ENCODE peak calls at places on chromosomes 12 and 14, in five cellular contexts. One of them, this sample, is unnamed.

GRCh38 chr12:92363295-92364146 is 217.9 kb upstream of the BTG1 start:
- DNase-seq in lower lobe of right lung: peak
- DNase-seq in stomach: no peak
- DNase-seq in HepG2: no peak
- DNase-seq in Peyer's patch: peak
- DNase-seq in this sample: no peak

GRCh38 chr14:67392123-67392522 is 19.8 kb downstream of the PLEK2 start:
- DNase-seq in lower lobe of right lung: no peak
- DNase-seq in stomach: no peak
- DNase-seq in HepG2: no peak
- DNase-seq in Peyer's patch: no peak
- DNase-seq in this sample: no peak

GRCh38 chr12:57476162-57476992 is 3.3 kb downstream of the ARHGAP9 start:
- DNase-seq in lower lobe of right lung: peak
- DNase-seq in stomach: peak
- DNase-seq in HepG2: no peak
- DNase-seq in Peyer's patch: peak
- DNase-seq in this sample: no peak

GRCh38 chr14:64628940-64629403 is 75.3 kb upstream of the PLEKHG3 start:
- DNase-seq in lower lobe of right lung: no peak
- DNase-seq in stomach: no peak
- DNase-seq in HepG2: no peak
- DNase-seq in Peyer's patch: no peak
- DNase-seq in this sample: no peak

GRCh38 chr12:112978163-112979081 is at the start of gene OAS2:
- DNase-seq in lower lobe of right lung: peak
- DNase-seq in stomach: peak
- DNase-seq in HepG2: peak
- DNase-seq in Peyer's patch: peak
- DNase-seq in this sample: peak

GRCh38 chr14:90700928-90701776 is 115.1 kb downstream of the TTC7B start:
- DNase-seq in lower lobe of right lung: no peak
- DNase-seq in stomach: no peak
- DNase-seq in HepG2: no peak
- DNase-seq in Peyer's patch: no peak
- DNase-seq in this sample: no peak

GRCh38 chr12:33304176-33304575 is 135.4 kb downstream of the SYT10 start:
- DNase-seq in lower lobe of right lung: no peak
- DNase-seq in stomach: no peak
- DNase-seq in HepG2: no peak
- DNase-seq in Peyer's patch: no peak
- DNase-seq in this sample: no peak

GRCh38 chr14:78327426-78328210 is 157.4 kb downstream of the NRXN3 start:
- DNase-seq in lower lobe of right lung: no peak
- DNase-seq in stomach: no peak
- DNase-seq in HepG2: no peak
- DNase-seq in Peyer's patch: no peak
- DNase-seq in this sample: no peak

GRCh38 chr12:27696293-27696652 is at the start of gene REP15:
- DNase-seq in lower lobe of right lung: no peak
- DNase-seq in stomach: no peak
- DNase-seq in HepG2: peak
- DNase-seq in Peyer's patch: no peak
- DNase-seq in this sample: no peak

GRCh38 chr12:5794156-5794555 is 150.9 kb downstream of the ANO2 start:
- DNase-seq in lower lobe of right lung: no peak
- DNase-seq in stomach: peak
- DNase-seq in HepG2: no peak
- DNase-seq in Peyer's patch: no peak
- DNase-seq in this sample: no peak

GRCh38 chr12:104460973-104461693 is 4.4 kb downstream of the CHST11 start:
- DNase-seq in lower lobe of right lung: no peak
- DNase-seq in stomach: no peak
- DNase-seq in HepG2: no peak
- DNase-seq in Peyer's patch: no peak
- DNase-seq in this sample: no peak

GRCh38 chr12:104459556-104459909 is 2.8 kb downstream of the CHST11 start:
- DNase-seq in lower lobe of right lung: no peak
- DNase-seq in stomach: no peak
- DNase-seq in HepG2: no peak
- DNase-seq in Peyer's patch: no peak
- DNase-seq in this sample: no peak

GRCh38 chr12:104462325-104462724 is 5.6 kb downstream of the CHST11 start:
- DNase-seq in lower lobe of right lung: no peak
- DNase-seq in stomach: no peak
- DNase-seq in HepG2: no peak
- DNase-seq in Peyer's patch: no peak
- DNase-seq in this sample: no peak

GRCh38 chr12:104458645-104459555 is 2.2 kb downstream of the CHST11 start:
- DNase-seq in lower lobe of right lung: peak
- DNase-seq in stomach: no peak
- DNase-seq in HepG2: no peak
- DNase-seq in Peyer's patch: peak
- DNase-seq in this sample: no peak

GRCh38 chr12:104460041-104460757 is 3.5 kb downstream of the CHST11 start:
- DNase-seq in lower lobe of right lung: no peak
- DNase-seq in stomach: no peak
- DNase-seq in HepG2: no peak
- DNase-seq in Peyer's patch: no peak
- DNase-seq in this sample: no peak
- H3K4me3 ChIP-seq in lower lobe of right lung: peak
- H3K4me3 ChIP-seq in stomach: peak
- H3K4me3 ChIP-seq in HepG2: no peak
- H3K4me3 ChIP-seq in Peyer's patch: peak
- H3K4me3 ChIP-seq in this sample: no peak

DNA sequence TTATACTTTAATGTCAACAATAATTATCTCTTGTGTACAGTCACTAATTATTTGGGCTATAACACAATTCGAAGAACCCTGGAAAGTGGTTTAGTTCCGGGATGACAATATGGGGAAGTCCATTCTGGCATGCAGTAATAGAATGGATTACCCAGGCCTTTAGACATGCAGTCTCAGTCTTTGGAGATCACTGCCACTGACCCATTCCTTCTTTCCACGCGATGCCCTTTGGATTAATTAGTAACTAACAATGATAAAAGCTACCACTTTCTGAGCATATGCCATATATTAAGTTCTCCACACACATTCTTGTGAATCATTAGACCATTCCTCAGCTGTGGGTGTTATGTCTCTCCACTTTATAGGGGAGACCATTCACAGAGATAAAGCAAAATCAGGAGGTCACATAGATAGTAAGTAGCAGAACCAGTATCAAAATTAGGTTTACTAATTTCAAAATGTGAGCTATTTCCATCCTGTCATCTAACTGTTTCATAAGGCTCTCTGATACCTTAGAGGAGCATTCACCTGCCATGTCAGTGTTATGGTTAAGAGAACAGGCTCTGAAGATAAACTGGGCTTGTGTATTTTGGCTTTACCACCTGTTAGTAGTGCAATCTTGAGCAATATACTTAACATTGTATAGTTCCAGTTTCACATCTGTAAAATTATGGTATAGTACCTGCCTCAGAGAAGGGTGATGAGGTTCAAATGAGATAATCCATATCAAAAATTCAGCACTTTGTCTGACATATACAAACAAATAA is 27.2 kb upstream of the KCNJ8 start:
- DNase-seq in lower lobe of right lung: no peak
- DNase-seq in stomach: no peak
- DNase-seq in HepG2: no peak
- DNase-seq in Peyer's patch: no peak
- DNase-seq in this sample: no peak
- H3K27ac ChIP-seq in lower lobe of right lung: no peak
- H3K27ac ChIP-seq in stomach: no peak
- H3K27ac ChIP-seq in HepG2: no peak
- H3K27ac ChIP-seq in Peyer's patch: no peak
- H3K27ac ChIP-seq in this sample: no peak

GRCh38 chr14:56855891-56856461 is 45.7 kb upstream of the OTX2 start:
- DNase-seq in lower lobe of right lung: no peak
- DNase-seq in stomach: peak
- DNase-seq in HepG2: peak
- DNase-seq in Peyer's patch: no peak
- DNase-seq in this sample: no peak
- H3K4me3 ChIP-seq in lower lobe of right lung: no peak
- H3K4me3 ChIP-seq in stomach: peak
- H3K4me3 ChIP-seq in HepG2: no peak
- H3K4me3 ChIP-seq in Peyer's patch: no peak
- H3K4me3 ChIP-seq in this sample: no peak

DNA sequence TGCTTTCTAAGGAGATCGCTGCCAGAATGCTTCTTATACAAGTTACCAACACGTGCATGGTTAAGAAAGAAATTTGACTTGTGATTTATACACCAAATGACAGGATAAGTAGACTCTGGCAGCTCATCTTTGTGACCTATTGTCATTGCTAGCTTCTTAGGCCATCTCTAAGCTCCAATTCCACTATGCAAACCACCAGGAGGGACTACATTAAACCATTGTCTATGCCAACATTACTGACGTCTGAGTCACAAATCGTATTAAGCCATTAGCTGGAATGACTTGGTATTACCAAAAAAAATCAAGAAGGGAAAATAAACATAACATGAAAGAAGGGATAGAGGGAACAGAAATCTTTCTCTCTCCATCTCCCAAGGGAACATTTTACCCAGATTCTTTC is 15.8 kb upstream of the VPS33A start:
- DNase-seq in lower lobe of right lung: no peak
- DNase-seq in stomach: no peak
- DNase-seq in HepG2: no peak
- DNase-seq in Peyer's patch: no peak
- DNase-seq in this sample: no peak
- H3K27ac ChIP-seq in lower lobe of right lung: no peak
- H3K27ac ChIP-seq in stomach: no peak
- H3K27ac ChIP-seq in HepG2: no peak
- H3K27ac ChIP-seq in Peyer's patch: no peak
- H3K27ac ChIP-seq in this sample: no peak

GRCh38 chr12:87171356-87171755 is 857.8 kb downstream of the C12orf50 start:
- DNase-seq in lower lobe of right lung: no peak
- DNase-seq in stomach: no peak
- DNase-seq in HepG2: no peak
- DNase-seq in Peyer's patch: no peak
- DNase-seq in this sample: no peak

GRCh38 chr12:87160848-87161601 is 868.2 kb downstream of the C12orf50 start:
- DNase-seq in lower lobe of right lung: no peak
- DNase-seq in stomach: no peak
- DNase-seq in HepG2: no peak
- DNase-seq in Peyer's patch: no peak
- DNase-seq in this sample: no peak

GRCh38 chr12:87163122-87163521 is 866.1 kb downstream of the C12orf50 start:
- DNase-seq in lower lobe of right lung: no peak
- DNase-seq in stomach: no peak
- DNase-seq in HepG2: no peak
- DNase-seq in Peyer's patch: no peak
- DNase-seq in this sample: no peak

DNA sequence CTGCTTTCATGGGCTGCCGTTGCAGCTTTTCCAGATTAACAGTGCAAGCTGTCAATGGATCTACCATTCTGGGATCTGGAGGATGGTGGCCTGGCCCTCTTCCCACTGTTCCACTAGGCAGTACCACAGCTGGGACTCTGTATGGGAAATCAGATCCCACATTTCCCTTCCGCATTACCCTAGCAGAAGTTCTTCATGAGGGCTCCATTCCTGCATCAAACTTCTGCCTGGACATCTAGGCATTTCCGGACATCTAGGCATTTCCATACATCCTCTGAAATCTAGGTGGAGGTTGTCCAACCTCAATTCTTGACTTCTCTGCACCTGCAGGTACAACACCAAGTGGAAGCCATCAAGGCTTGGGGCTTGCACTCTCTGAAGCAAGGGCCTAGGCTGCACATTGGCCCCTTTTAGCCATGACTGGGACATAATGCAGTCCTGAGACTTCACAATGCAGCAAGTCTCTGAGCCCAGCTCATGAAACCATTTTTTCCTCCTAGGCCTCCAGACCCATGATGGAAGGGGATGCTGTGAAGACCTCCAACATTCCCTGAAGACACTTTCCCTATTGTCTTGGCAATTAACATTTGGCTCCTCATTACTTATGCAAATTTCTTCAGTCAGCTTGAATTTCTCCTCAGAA is 863.3 kb downstream of the C12orf50 start:
- DNase-seq in lower lobe of right lung: no peak
- DNase-seq in stomach: no peak
- DNase-seq in HepG2: no peak
- DNase-seq in Peyer's patch: no peak
- DNase-seq in this sample: no peak
- H3K4me3 ChIP-seq in lower lobe of right lung: no peak
- H3K4me3 ChIP-seq in stomach: no peak
- H3K4me3 ChIP-seq in HepG2: no peak
- H3K4me3 ChIP-seq in Peyer's patch: no peak
- H3K4me3 ChIP-seq in this sample: no peak

GRCh38 chr12:62738611-62739010 is 196.3 kb downstream of the PPM1H start:
- DNase-seq in lower lobe of right lung: no peak
- DNase-seq in stomach: no peak
- DNase-seq in HepG2: no peak
- DNase-seq in Peyer's patch: no peak
- DNase-seq in this sample: no peak
- H3K27ac ChIP-seq in lower lobe of right lung: no peak
- H3K27ac ChIP-seq in stomach: no peak
- H3K27ac ChIP-seq in HepG2: no peak
- H3K27ac ChIP-seq in Peyer's patch: no peak
- H3K27ac ChIP-seq in this sample: no peak

GRCh38 chr14:54489731-54490447 is 1.1 kb upstream of the GMFB start:
- DNase-seq in lower lobe of right lung: no peak
- DNase-seq in stomach: no peak
- DNase-seq in HepG2: no peak
- DNase-seq in Peyer's patch: no peak
- DNase-seq in this sample: no peak
- H3K4me3 ChIP-seq in lower lobe of right lung: peak
- H3K4me3 ChIP-seq in stomach: peak
- H3K4me3 ChIP-seq in HepG2: peak
- H3K4me3 ChIP-seq in Peyer's patch: peak
- H3K4me3 ChIP-seq in this sample: peak

GRCh38 chr12:74429535-74429934 is 108.1 kb upstream of the ATXN7L3B start:
- DNase-seq in lower lobe of right lung: no peak
- DNase-seq in stomach: no peak
- DNase-seq in HepG2: no peak
- DNase-seq in Peyer's patch: no peak
- DNase-seq in this sample: no peak
- H3K27ac ChIP-seq in lower lobe of right lung: no peak
- H3K27ac ChIP-seq in stomach: no peak
- H3K27ac ChIP-seq in HepG2: no peak
- H3K27ac ChIP-seq in Peyer's patch: no peak
- H3K27ac ChIP-seq in this sample: no peak

GRCh38 chr12:125071456-125071855 is 6.2 kb downstream of the AACS start:
- DNase-seq in lower lobe of right lung: no peak
- DNase-seq in stomach: no peak
- DNase-seq in HepG2: no peak
- DNase-seq in Peyer's patch: no peak
- DNase-seq in this sample: no peak
- H3K4me3 ChIP-seq in lower lobe of right lung: no peak
- H3K4me3 ChIP-seq in stomach: no peak
- H3K4me3 ChIP-seq in HepG2: no peak
- H3K4me3 ChIP-seq in Peyer's patch: no peak
- H3K4me3 ChIP-seq in this sample: no peak